ENCODE peak calls at places on chromosomes 3 and 15, in seven cellular contexts. Y is WTC11, T is astrocyte of the spinal cord, B is H7, K is activated gamma-delta T cell treated with Interleukin-2 at 50 U/mL for 16 hours, A is T-helper 9 cell, X is HepG2. I is an unnamed sample.

GRCh38 chr3:37039447-37039846 is 46.1 kb downstream of the MLH1 start:
- DNase-seq in Y (no peak), T (no peak), B (no peak), K (no peak), A (no peak), X (no peak), I (no peak)

GRCh38 chr15:91566116-91566515 is 287.4 kb upstream of the SLCO3A1 start:
- DNase-seq in Y (no peak), T (no peak), B (no peak), K (no peak), A (no peak), X (no peak), I (no peak)

GRCh38 chr3:24128195-24129005 is 183.3 kb downstream of the NR1D2 start:
- DNase-seq in Y (no peak), T (peak), B (no peak), K (no peak), A (no peak), X (no peak), I (no peak)

GRCh38 chr15:80549191-80549590 is 145.0 kb downstream of the ARNT2 start:
- DNase-seq in Y (no peak), T (peak), B (no peak), K (no peak), A (no peak), X (no peak), I (no peak)

GRCh38 chr3:52141751-52142150 is 12.5 kb downstream of the POC1A start:
- DNase-seq in Y (no peak), T (no peak), B (no peak), K (no peak), A (no peak), X (no peak), I (no peak)

GRCh38 chr15:92463826-92464225 is 70.1 kb downstream of the ST8SIA2 start:
- DNase-seq in Y (no peak), T (peak), B (no peak), K (no peak), A (no peak), X (no peak), I (no peak)

GRCh38 chr3:188821998-188822397 is 349.8 kb upstream of the TPRG1 start:
- DNase-seq in Y (no peak), T (no peak), B (no peak), K (no peak), A (no peak), X (no peak), I (no peak)

GRCh38 chr3:132444333-132444732 is 27.0 kb downstream of the DNAJC13 start:
- DNase-seq in Y (no peak), T (peak), B (no peak), K (no peak), A (no peak), X (no peak), I (no peak)

GRCh38 chr3:97935842-97936241 is 36.4 kb downstream of the RIOX2 start:
- DNase-seq in Y (no peak), T (no peak), B (no peak), K (no peak), A (no peak), X (no peak), I (no peak)

GRCh38 chr3:190526787-190527767 is 13.2 kb downstream of the IL1RAP start:
- DNase-seq in Y (no peak), T (no peak), B (no peak), K (no peak), A (no peak), X (peak), I (no peak)

GRCh38 chr15:76903251-76903681 is 1.9 kb downstream of the SCAPER start:
- DNase-seq in Y (no peak), T (peak), B (peak), K (no peak), A (no peak), X (peak), I (no peak)

GRCh38 chr15:79942656-79943481 is 28.1 kb downstream of the BCL2A1 start:
- DNase-seq in Y (no peak), T (peak), B (no peak), K (no peak), A (no peak), X (no peak), I (no peak)

GRCh38 chr3:51622868-51623267 is 48.2 kb upstream of the TEX264 start:
- DNase-seq in Y (no peak), T (peak), B (no peak), K (no peak), A (no peak), X (no peak), I (no peak)

GRCh38 chr15:44569316-44569715 is 32.4 kb downstream of the EIF3J start:
- DNase-seq in Y (no peak), T (no peak), B (no peak), K (no peak), A (no peak), X (no peak), I (no peak)

GRCh38 chr15:53193149-53193548 is 403.0 kb upstream of the ONECUT1 start:
- DNase-seq in Y (no peak), T (peak), B (peak), K (no peak), A (no peak), X (peak), I (peak)

GRCh38 chr3:177443469-177443868 is 246.2 kb upstream of the TBL1XR1 start:
- DNase-seq in Y (no peak), T (peak), B (no peak), K (no peak), A (no peak), X (peak), I (no peak)

GRCh38 chr3:24494616-24495333 is at the start of gene THRB:
- DNase-seq in Y (peak), T (peak), B (peak), K (no peak), A (no peak), X (peak), I (peak)